ENCODE peak calls at places on chromosomes 12 and 14, in four cellular contexts. P, D, J and N are unnamed samples. For H3K4me1 and H3K9me3, the result is how much of the 10 kb centered on the place peaks cover.

GRCh38 chr12:96078281-96078761 is 42.9 kb upstream of the LTA4H start:
- DNase-seq in P (no peak), D (no peak), J (peak), N (no peak)

GRCh38 chr12:110245278-110245868 is 35.7 kb upstream of the ATP2A2 start:
- DNase-seq in P (peak), D (peak), J (no peak), N (peak)

GRCh38 chr12:14417717-14418116 is 52.2 kb downstream of the ATF7IP start:
- DNase-seq in P (peak), D (peak), J (peak), N (peak)

GRCh38 chr12:76859621-76860020 is 19.2 kb downstream of the CSRP2 start:
- DNase-seq in P (no peak), D (no peak), J (no peak), N (no peak)

GRCh38 chr12:68317047-68317667 is 15.0 kb downstream of the MDM1 start:
- DNase-seq in P (peak), D (no peak), J (peak), N (peak)

GRCh38 chr12:52291267-52291935 is at the start of gene KRT81:
- DNase-seq in P (no peak), D (no peak), J (no peak), N (no peak)

GRCh38 chr12:2785017-2785416 is 9.8 kb upstream of the FKBP4 start:
- DNase-seq in P (no peak), D (no peak), J (no peak), N (no peak)

GRCh38 chr12:118946256-118946655 is 35.1 kb upstream of the SRRM4 start:
- DNase-seq in P (no peak), D (no peak), J (no peak), N (no peak)

GRCh38 chr12:130254476-130255276 is 83.0 kb upstream of the PIWIL1 start:
- DNase-seq in P (no peak), D (no peak), J (no peak), N (no peak)

GRCh38 chr12:13215056-13215455 is 18.5 kb downstream of the EMP1 start:
- DNase-seq in P (no peak), D (no peak), J (no peak), N (no peak)

GRCh38 chr12:118358607-118359540 is 13.8 kb downstream of the TAOK3 start:
- DNase-seq in P (no peak), D (no peak), J (no peak), N (no peak)

GRCh38 chr12:93339695-93340094 is 38.0 kb upstream of the NUDT4 start:
- DNase-seq in P (no peak), D (no peak), J (no peak), N (no peak)

GRCh38 chr12:94707892-94708291 is 57.5 kb upstream of the TMCC3 start:
- DNase-seq in P (peak), D (no peak), J (peak), N (no peak)

GRCh38 chr12:11991604-11992003 is 79.1 kb upstream of the BCL2L14 start:
- DNase-seq in P (no peak), D (no peak), J (no peak), N (no peak)

GRCh38 chr14:68564826-68565760 is 227.8 kb downstream of the ZFP36L1 start:
- DNase-seq in P (no peak), D (no peak), J (peak), N (no peak)

GRCh38 chr12:130158775-130159100 is 3.5 kb upstream of the FZD10 start:
- DNase-seq in P (no peak), D (no peak), J (no peak), N (no peak)

GRCh38 chr12:109998241-109998903 is 858 bp upstream of the ANKRD13A start:
- DNase-seq in P (no peak), D (no peak), J (no peak), N (no peak)

GRCh38 chr14:92568621-92569479 is 55.3 kb downstream of the RIN3 start:
- DNase-seq in P (no peak), D (no peak), J (peak), N (no peak)

GRCh38 chr12:133130808-133131128 is 341 bp downstream of the ZNF10 start:
- DNase-seq in P (peak), D (no peak), J (no peak), N (peak)

GRCh38 chr12:1465990-1466389 is 128.4 kb downstream of the FBXL14 start:
- DNase-seq in P (no peak), D (no peak), J (no peak), N (no peak)

GRCh38 chr14:99242816-99243795 is 28.9 kb downstream of the BCL11B start:
- DNase-seq in P (no peak), D (no peak), J (no peak), N (no peak)

GRCh38 chr12:56593909-56594621 is 36.1 kb downstream of the BAZ2A start:
- DNase-seq in P (peak), D (peak), J (peak), N (peak)
- H3K4me1 ChIP-seq in P (under half), D (under half), J (under half), N (under half)

DNA sequence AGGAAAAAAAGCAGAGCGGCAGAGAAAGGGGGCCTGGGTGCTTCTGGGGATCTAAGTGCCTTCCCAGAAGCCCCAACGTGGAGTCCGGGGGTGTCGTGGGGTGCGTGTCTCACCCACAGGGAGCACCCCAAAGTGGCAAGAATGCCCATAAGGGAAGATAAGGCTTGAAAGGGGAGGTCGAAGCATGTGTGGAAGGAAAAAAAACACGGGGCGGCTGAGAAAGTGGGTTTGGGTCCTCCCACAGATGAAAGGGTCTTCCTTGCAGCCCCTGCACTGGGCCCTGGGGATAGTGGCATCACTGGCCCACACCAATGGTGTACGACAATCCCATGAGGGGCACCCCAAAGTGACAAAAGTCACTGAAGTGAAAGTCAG is 275.5 kb downstream of the ALG10 start:
- DNase-seq in P (no peak), D (no peak), J (no peak), N (no peak)
- H3K9me3 ChIP-seq in P (under half), D (under half), J (under half), N (under half)

GRCh38 chr12:50614167-50614762 is 109.5 kb downstream of the DIP2B start:
- DNase-seq in P (no peak), D (no peak), J (peak), N (no peak)
- H3K4me1 ChIP-seq in P (under half), D (under half), J (under half), N (under half)

GRCh38 chr12:98060421-98060820 is 455.0 kb upstream of the TMPO start:
- DNase-seq in P (no peak), D (no peak), J (no peak), N (no peak)
- H3K9me3 ChIP-seq in P (under half), D (under half), J (under half), N (under half)

DNA sequence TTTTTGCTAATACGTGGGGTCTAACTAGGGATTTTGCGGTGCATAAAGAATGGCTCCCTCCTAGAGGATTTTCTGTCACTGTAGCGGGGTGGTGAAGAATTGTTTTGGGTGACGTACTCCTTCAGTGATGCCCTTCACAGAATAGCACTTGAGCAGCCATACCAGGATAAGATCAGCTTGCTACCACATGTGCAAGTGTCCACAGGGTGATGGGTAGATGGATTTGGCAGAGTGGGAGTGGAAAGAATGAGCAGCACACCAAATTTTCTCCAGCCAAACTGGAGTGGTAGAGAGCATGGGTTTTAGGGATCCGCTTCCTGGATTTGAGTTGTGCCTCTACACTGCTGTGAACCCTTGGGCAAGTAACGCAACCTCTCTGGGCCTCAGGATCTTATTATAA is 2.3 kb downstream of the TCP11L2 start:
- DNase-seq in P (no peak), D (no peak), J (no peak), N (no peak)
- H3K4me1 ChIP-seq in P (under half), D (under half), J (under half), N (under half)

DNA sequence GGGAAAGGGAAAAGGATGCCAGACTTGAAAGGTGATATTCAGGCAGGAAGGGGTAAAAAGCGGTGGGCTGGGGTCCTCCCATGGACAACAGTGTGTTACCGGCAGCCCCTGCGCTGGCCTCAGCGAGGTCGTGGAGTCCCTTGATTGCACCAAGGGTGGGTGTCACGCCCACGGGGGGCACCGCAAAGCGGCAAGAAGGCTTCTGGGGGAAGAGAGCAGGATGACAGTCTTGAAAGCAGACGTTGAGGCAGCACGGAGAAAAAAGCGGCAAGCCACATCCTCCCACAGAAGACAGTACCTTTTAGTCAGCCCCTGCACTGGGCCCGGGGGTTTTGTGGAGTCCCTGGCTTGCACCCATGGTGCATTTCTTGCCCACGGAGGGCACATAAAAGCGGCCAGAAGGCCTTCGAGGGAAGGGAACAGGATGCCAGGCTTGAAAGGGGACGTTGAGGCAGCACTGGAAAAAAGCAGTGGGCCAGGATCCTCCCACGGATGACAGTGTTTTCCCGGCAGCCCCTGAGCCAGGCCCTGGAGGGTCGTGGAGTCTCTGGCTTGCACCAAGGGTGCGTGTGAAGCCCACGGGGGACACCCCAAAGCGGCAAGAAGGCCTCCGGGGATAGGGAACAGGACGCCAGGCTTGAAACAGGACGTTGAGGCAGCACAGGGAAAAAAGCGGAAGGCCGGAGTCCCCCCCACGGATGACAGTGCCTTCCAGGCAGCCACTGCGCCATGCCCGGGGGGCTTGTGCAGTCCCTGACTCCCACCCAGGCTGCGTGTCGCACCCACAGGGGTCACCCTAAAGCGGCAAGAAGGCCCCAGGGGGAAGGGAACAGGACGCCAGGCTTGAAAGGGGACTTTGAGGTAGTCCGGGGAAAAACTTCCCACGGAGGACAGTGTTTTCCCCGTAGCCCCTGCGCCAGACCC is 162.2 kb upstream of the ALG10B start:
- DNase-seq in P (no peak), D (no peak), J (no peak), N (no peak)
- H3K9me3 ChIP-seq in P (under half), D (under half), J (under half), N (under half)